ENCODE peak calls at places on chromosomes 6 and 20, in seven cellular contexts. One of them, this sample, is unnamed.
A peak's percentile ranks its signal among the peaks of the same experiment; 100 is the strongest.

GRCh38 chr6:53042112-53042511 is 23.1 kb upstream of the FBXO9 start:
- DNase-seq in IMR-90: peak; percentile 95
- DNase-seq in endothelial cell: no peak
- DNase-seq in CD8-positive, alpha-beta T cell: no peak
- DNase-seq in heart right ventricle: no peak
- DNase-seq in kidney epithelial cell: peak; percentile 63
- DNase-seq in BJ: peak; percentile 71
- DNase-seq in this sample: peak; percentile 78

GRCh38 chr6:31396422-31397152 is 6.8 kb upstream of the MICA start:
- DNase-seq in kidney epithelial cell: no peak
- DNase-seq in CD8-positive, alpha-beta T cell: peak; percentile 85
- DNase-seq in BJ: no peak
- DNase-seq in IMR-90: peak; percentile 70
- DNase-seq in endothelial cell: peak; percentile 83
- DNase-seq in heart right ventricle: peak; percentile 86
- DNase-seq in this sample: peak; percentile 28

GRCh38 chr6:129606664-129607063 is 103.3 kb downstream of the ARHGAP18 start:
- DNase-seq in CD8-positive, alpha-beta T cell: no peak
- DNase-seq in endothelial cell: no peak
- DNase-seq in BJ: no peak
- DNase-seq in IMR-90: peak; percentile 75
- DNase-seq in heart right ventricle: no peak
- DNase-seq in kidney epithelial cell: no peak
- DNase-seq in this sample: no peak

GRCh38 chr6:69958978-69959377 is 92.6 kb downstream of the COL19A1 start:
- DNase-seq in IMR-90: no peak
- DNase-seq in BJ: no peak
- DNase-seq in CD8-positive, alpha-beta T cell: no peak
- DNase-seq in heart right ventricle: no peak
- DNase-seq in kidney epithelial cell: no peak
- DNase-seq in endothelial cell: no peak
- DNase-seq in this sample: no peak

GRCh38 chr6:85797993-85798392 is 155.3 kb upstream of the SYNCRIP start:
- DNase-seq in BJ: no peak
- DNase-seq in kidney epithelial cell: no peak
- DNase-seq in IMR-90: no peak
- DNase-seq in heart right ventricle: no peak
- DNase-seq in CD8-positive, alpha-beta T cell: no peak
- DNase-seq in endothelial cell: no peak
- DNase-seq in this sample: no peak

GRCh38 chr6:154343473-154344308 is 12.9 kb downstream of the IPCEF1 start:
- DNase-seq in endothelial cell: no peak
- DNase-seq in heart right ventricle: peak; percentile 7
- DNase-seq in IMR-90: peak; percentile 16
- DNase-seq in BJ: no peak
- DNase-seq in kidney epithelial cell: no peak
- DNase-seq in CD8-positive, alpha-beta T cell: no peak
- DNase-seq in this sample: no peak

GRCh38 chr6:39929733-39930461 is 4.4 kb downstream of the MOCS1 start:
- DNase-seq in CD8-positive, alpha-beta T cell: no peak
- DNase-seq in endothelial cell: no peak
- DNase-seq in IMR-90: peak; percentile 26
- DNase-seq in BJ: peak; percentile 52
- DNase-seq in kidney epithelial cell: no peak
- DNase-seq in heart right ventricle: no peak
- DNase-seq in this sample: peak; percentile 7

GRCh38 chr6:5671162-5671561 is 335.6 kb downstream of the NRN1 start:
- DNase-seq in endothelial cell: no peak
- DNase-seq in BJ: no peak
- DNase-seq in IMR-90: peak; percentile 71
- DNase-seq in CD8-positive, alpha-beta T cell: no peak
- DNase-seq in kidney epithelial cell: peak; percentile 21
- DNase-seq in heart right ventricle: peak; percentile 12
- DNase-seq in this sample: no peak

GRCh38 chr6:35360349-35361138 is 18.2 kb downstream of the PPARD start:
- DNase-seq in kidney epithelial cell: peak; percentile 71
- DNase-seq in endothelial cell: no peak
- DNase-seq in heart right ventricle: peak; percentile 48
- DNase-seq in CD8-positive, alpha-beta T cell: no peak
- DNase-seq in BJ: no peak
- DNase-seq in IMR-90: peak; percentile 36
- DNase-seq in this sample: no peak

GRCh38 chr20:36574278-36575065 is 1.1 kb downstream of the TGIF2 start:
- DNase-seq in heart right ventricle: peak; percentile 40
- DNase-seq in kidney epithelial cell: no peak
- DNase-seq in CD8-positive, alpha-beta T cell: peak; percentile 17
- DNase-seq in endothelial cell: peak; percentile 52
- DNase-seq in BJ: no peak
- DNase-seq in IMR-90: peak; percentile 38
- DNase-seq in this sample: no peak

GRCh38 chr20:53084408-53084997 is 112.3 kb downstream of the TSHZ2 start:
- DNase-seq in endothelial cell: no peak
- DNase-seq in IMR-90: no peak
- DNase-seq in BJ: no peak
- DNase-seq in kidney epithelial cell: no peak
- DNase-seq in CD8-positive, alpha-beta T cell: no peak
- DNase-seq in heart right ventricle: no peak
- DNase-seq in this sample: no peak

GRCh38 chr20:37986873-37987601 is 46.2 kb downstream of the TTI1 start:
- DNase-seq in IMR-90: peak; percentile 6
- DNase-seq in kidney epithelial cell: no peak
- DNase-seq in BJ: peak; percentile 41
- DNase-seq in heart right ventricle: peak; percentile 87
- DNase-seq in CD8-positive, alpha-beta T cell: no peak
- DNase-seq in endothelial cell: no peak
- DNase-seq in this sample: peak; percentile 25

GRCh38 chr20:39800548-39800947 is 838.4 kb downstream of the DHX35 start:
- DNase-seq in CD8-positive, alpha-beta T cell: no peak
- DNase-seq in kidney epithelial cell: peak; percentile 25
- DNase-seq in heart right ventricle: peak; percentile 49
- DNase-seq in IMR-90: peak; percentile 63
- DNase-seq in endothelial cell: no peak
- DNase-seq in BJ: no peak
- DNase-seq in this sample: peak; percentile 30

GRCh38 chr20:52937701-52938100 is 34.5 kb upstream of the TSHZ2 start:
- DNase-seq in IMR-90: no peak
- DNase-seq in endothelial cell: no peak
- DNase-seq in heart right ventricle: no peak
- DNase-seq in kidney epithelial cell: no peak
- DNase-seq in BJ: no peak
- DNase-seq in CD8-positive, alpha-beta T cell: no peak
- DNase-seq in this sample: no peak

GRCh38 chr20:46807998-46808397 is 86.6 kb upstream of the EYA2 start:
- DNase-seq in endothelial cell: no peak
- DNase-seq in kidney epithelial cell: no peak
- DNase-seq in BJ: no peak
- DNase-seq in CD8-positive, alpha-beta T cell: no peak
- DNase-seq in IMR-90: no peak
- DNase-seq in heart right ventricle: no peak
- DNase-seq in this sample: no peak

GRCh38 chr6:108133594-108134179 is 32.1 kb upstream of the NR2E1 start:
- DNase-seq in kidney epithelial cell: peak; percentile 66
- DNase-seq in heart right ventricle: peak; percentile 46
- DNase-seq in CD8-positive, alpha-beta T cell: no peak
- DNase-seq in IMR-90: peak; percentile 74
- DNase-seq in endothelial cell: peak; percentile 85
- DNase-seq in BJ: peak; percentile 9
- DNase-seq in this sample: peak; percentile 11

GRCh38 chr20:31943052-31943471 is 8.8 kb downstream of the PDRG1 start:
- DNase-seq in kidney epithelial cell: no peak
- DNase-seq in heart right ventricle: peak; percentile 45
- DNase-seq in BJ: no peak
- DNase-seq in IMR-90: no peak
- DNase-seq in endothelial cell: no peak
- DNase-seq in CD8-positive, alpha-beta T cell: no peak
- DNase-seq in this sample: no peak

GRCh38 chr6:46895930-46896329 is 25.8 kb downstream of the ADGRF5 start:
- DNase-seq in kidney epithelial cell: no peak
- DNase-seq in endothelial cell: no peak
- DNase-seq in BJ: no peak
- DNase-seq in heart right ventricle: no peak
- DNase-seq in IMR-90: no peak
- DNase-seq in CD8-positive, alpha-beta T cell: no peak
- DNase-seq in this sample: no peak
- TF ChIP-seq CTCF in kidney epithelial cell: no peak
- TF ChIP-seq CTCF in endothelial cell: no peak
- TF ChIP-seq CTCF in BJ: no peak
- TF ChIP-seq CTCF in heart right ventricle: no peak
- TF ChIP-seq CTCF in IMR-90: no peak
- TF ChIP-seq CTCF in CD8-positive, alpha-beta T cell: no peak
- TF ChIP-seq CTCF in this sample: no peak

GRCh38 chr6:36959555-36960250 is 5.2 kb downstream of the PI16 start:
- DNase-seq in heart right ventricle: no peak
- DNase-seq in kidney epithelial cell: no peak
- DNase-seq in BJ: no peak
- DNase-seq in CD8-positive, alpha-beta T cell: no peak
- DNase-seq in endothelial cell: no peak
- DNase-seq in IMR-90: no peak
- DNase-seq in this sample: no peak

GRCh38 chr6:36956111-36956820 is 1.7 kb downstream of the PI16 start:
- DNase-seq in heart right ventricle: no peak
- DNase-seq in BJ: no peak
- DNase-seq in CD8-positive, alpha-beta T cell: no peak
- DNase-seq in kidney epithelial cell: no peak
- DNase-seq in endothelial cell: no peak
- DNase-seq in IMR-90: no peak
- DNase-seq in this sample: no peak

GRCh38 chr6:36957773-36958271 is 3.3 kb downstream of the PI16 start:
- DNase-seq in IMR-90: no peak
- DNase-seq in CD8-positive, alpha-beta T cell: no peak
- DNase-seq in kidney epithelial cell: no peak
- DNase-seq in endothelial cell: no peak
- DNase-seq in BJ: no peak
- DNase-seq in heart right ventricle: no peak
- DNase-seq in this sample: no peak

GRCh38 chr6:36961441-36962430 is 7.2 kb downstream of the PI16 start:
- DNase-seq in endothelial cell: no peak
- DNase-seq in BJ: no peak
- DNase-seq in heart right ventricle: no peak
- DNase-seq in IMR-90: no peak
- DNase-seq in kidney epithelial cell: no peak
- DNase-seq in CD8-positive, alpha-beta T cell: no peak
- DNase-seq in this sample: no peak

DNA sequence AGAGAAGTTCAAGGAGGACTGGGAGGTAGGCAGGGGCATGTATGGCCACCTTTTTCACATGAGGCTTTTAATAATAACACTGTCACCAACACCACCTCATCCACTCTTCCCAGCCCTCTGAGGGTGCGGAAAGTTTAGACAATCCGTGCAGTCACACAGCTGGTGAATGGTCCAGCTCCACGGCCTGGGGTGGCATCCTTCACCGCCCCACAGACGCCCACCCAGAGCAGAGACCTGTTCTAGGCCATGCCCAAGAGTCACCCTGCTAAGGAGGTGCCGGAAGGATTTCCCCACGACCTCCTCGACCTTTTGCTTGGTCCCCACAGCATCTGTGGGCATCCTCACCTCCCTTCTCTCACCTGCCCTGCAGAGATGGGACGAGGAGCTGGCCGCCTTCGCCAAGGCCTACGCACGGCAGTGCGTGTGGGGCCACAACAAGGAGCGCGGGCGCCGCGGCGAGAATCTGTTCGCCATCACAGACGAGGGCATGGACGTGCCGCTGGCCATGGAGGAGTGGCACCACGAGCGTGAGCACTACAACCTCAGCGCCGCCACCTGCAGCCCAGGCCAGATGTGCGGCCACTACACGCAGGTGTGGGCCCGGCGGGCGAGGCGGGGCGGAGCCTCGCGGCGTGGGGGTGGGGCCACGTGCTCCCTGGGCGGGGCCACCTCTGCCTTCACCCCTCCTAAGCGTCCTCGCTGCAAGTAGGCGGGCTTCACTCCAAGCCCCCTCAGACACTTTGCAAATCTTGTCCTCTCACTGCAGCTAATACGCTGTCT is 4.4 kb downstream of the PI16 start:
- DNase-seq in endothelial cell: no peak
- DNase-seq in IMR-90: no peak
- DNase-seq in kidney epithelial cell: no peak
- DNase-seq in heart right ventricle: no peak
- DNase-seq in CD8-positive, alpha-beta T cell: no peak
- DNase-seq in BJ: no peak
- DNase-seq in this sample: no peak
- TF ChIP-seq CTCF in endothelial cell: no peak
- TF ChIP-seq CTCF in IMR-90: no peak
- TF ChIP-seq CTCF in kidney epithelial cell: no peak
- TF ChIP-seq CTCF in heart right ventricle: no peak
- TF ChIP-seq CTCF in CD8-positive, alpha-beta T cell: no peak
- TF ChIP-seq CTCF in BJ: no peak
- TF ChIP-seq CTCF in this sample: no peak

DNA sequence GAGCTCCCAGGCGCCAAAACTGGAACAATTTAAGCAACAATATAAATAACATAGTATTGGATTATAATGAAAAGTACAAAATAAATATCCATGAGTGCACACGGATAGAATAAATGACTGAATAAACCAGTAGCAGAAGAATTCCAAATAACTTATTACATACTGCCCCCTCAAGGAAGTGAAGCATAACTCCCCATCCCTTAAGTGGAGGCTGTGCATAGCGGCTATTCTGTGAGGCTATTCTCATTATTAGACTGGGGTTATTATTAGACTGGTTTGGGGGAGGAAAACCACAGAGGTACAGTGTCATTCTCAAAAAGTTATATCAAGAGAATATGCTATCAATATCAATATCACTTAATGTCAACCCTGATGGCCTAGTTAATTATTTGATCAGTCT is 94.4 kb upstream of the SIRPA start:
- DNase-seq in kidney epithelial cell: no peak
- DNase-seq in endothelial cell: no peak
- DNase-seq in BJ: no peak
- DNase-seq in heart right ventricle: no peak
- DNase-seq in CD8-positive, alpha-beta T cell: no peak
- DNase-seq in IMR-90: peak; percentile 56
- DNase-seq in this sample: no peak
- TF ChIP-seq CTCF in kidney epithelial cell: peak; percentile 44
- TF ChIP-seq CTCF in endothelial cell: peak; percentile 46
- TF ChIP-seq CTCF in BJ: peak; percentile 49
- TF ChIP-seq CTCF in heart right ventricle: peak; percentile 47
- TF ChIP-seq CTCF in CD8-positive, alpha-beta T cell: no peak
- TF ChIP-seq CTCF in IMR-90: peak; percentile 62
- TF ChIP-seq CTCF in this sample: peak; percentile 36

GRCh38 chr6:22231616-22232015 is 65.2 kb downstream of the PRL start:
- DNase-seq in CD8-positive, alpha-beta T cell: no peak
- DNase-seq in IMR-90: peak; percentile 11
- DNase-seq in BJ: no peak
- DNase-seq in kidney epithelial cell: peak; percentile 63
- DNase-seq in endothelial cell: no peak
- DNase-seq in heart right ventricle: no peak
- DNase-seq in this sample: no peak

GRCh38 chr6:22240025-22240424 is 56.8 kb downstream of the PRL start:
- DNase-seq in kidney epithelial cell: no peak
- DNase-seq in endothelial cell: no peak
- DNase-seq in heart right ventricle: no peak
- DNase-seq in BJ: no peak
- DNase-seq in IMR-90: no peak
- DNase-seq in CD8-positive, alpha-beta T cell: no peak
- DNase-seq in this sample: no peak

GRCh38 chr6:22239261-22239660 is 57.6 kb downstream of the PRL start:
- DNase-seq in IMR-90: no peak
- DNase-seq in CD8-positive, alpha-beta T cell: no peak
- DNase-seq in endothelial cell: no peak
- DNase-seq in BJ: no peak
- DNase-seq in kidney epithelial cell: no peak
- DNase-seq in heart right ventricle: no peak
- DNase-seq in this sample: peak; percentile 40

GRCh38 chr6:22231050-22231449 is 65.8 kb downstream of the PRL start:
- DNase-seq in kidney epithelial cell: no peak
- DNase-seq in heart right ventricle: no peak
- DNase-seq in endothelial cell: no peak
- DNase-seq in BJ: no peak
- DNase-seq in IMR-90: no peak
- DNase-seq in CD8-positive, alpha-beta T cell: no peak
- DNase-seq in this sample: no peak

GRCh38 chr6:22236626-22237414 is 60.0 kb downstream of the PRL start:
- DNase-seq in IMR-90: peak; percentile 95
- DNase-seq in CD8-positive, alpha-beta T cell: no peak
- DNase-seq in heart right ventricle: no peak
- DNase-seq in BJ: peak; percentile 83
- DNase-seq in endothelial cell: no peak
- DNase-seq in kidney epithelial cell: peak; percentile 91
- DNase-seq in this sample: peak; percentile 57
- TF ChIP-seq CTCF in IMR-90: no peak
- TF ChIP-seq CTCF in CD8-positive, alpha-beta T cell: no peak
- TF ChIP-seq CTCF in heart right ventricle: no peak
- TF ChIP-seq CTCF in BJ: no peak
- TF ChIP-seq CTCF in endothelial cell: no peak
- TF ChIP-seq CTCF in kidney epithelial cell: no peak
- TF ChIP-seq CTCF in this sample: no peak

This sample was measured in AG09319.